ENCODE peak calls at places on chromosomes 12 and 14, in six cellular contexts. Q, T, L, H, E and C are unnamed samples.

GRCh38 chr12:53703746-53704145 is 23.5 kb downstream of the CALCOCO1 start:
- DNase-seq in E (no peak), Q (no peak), L (no peak), T (no peak), H (no peak), C (no peak)

GRCh38 chr12:43338848-43339526 is 213.0 kb downstream of the ADAMTS20 start:
- DNase-seq in H (no peak), Q (no peak), T (no peak), L (peak; percentile 18), E (peak; percentile 4), C (peak; percentile 62)

GRCh38 chr12:104473374-104473983 is 16.7 kb downstream of the CHST11 start:
- DNase-seq in T (no peak), E (no peak), L (no peak), H (no peak), Q (no peak), C (no peak)

GRCh38 chr12:42729532-42729895 is 140.0 kb upstream of the PRICKLE1 start:
- DNase-seq in E (peak; percentile 14), H (no peak), Q (no peak), T (no peak), L (no peak), C (no peak)

GRCh38 chr14:82388488-82388887 is 854.8 kb upstream of the SEL1L start:
- DNase-seq in T (no peak), Q (no peak), E (no peak), L (no peak), H (no peak), C (no peak)

GRCh38 chr12:51730745-51731144 is 117.8 kb downstream of the FIGNL2 start:
- DNase-seq in L (no peak), H (no peak), E (no peak), T (no peak), Q (no peak), C (no peak)

GRCh38 chr12:122945047-122945592 is 21.1 kb downstream of the ABCB9 start:
- DNase-seq in Q (no peak), T (no peak), E (no peak), H (no peak), L (no peak), C (no peak)

GRCh38 chr14:45156067-45156466 is 20.3 kb downstream of the FANCM start:
- DNase-seq in E (no peak), L (no peak), H (no peak), T (no peak), Q (no peak), C (no peak)

GRCh38 chr14:36129181-36129580 is 47.3 kb downstream of the PTCSC3 start:
- DNase-seq in E (no peak), Q (no peak), H (no peak), T (no peak), L (no peak), C (no peak)

GRCh38 chr14:94679106-94679819 is 67.1 kb downstream of the SERPINA3 start:
- DNase-seq in T (no peak), H (no peak), L (no peak), Q (no peak), E (no peak), C (no peak)